ENCODE peak calls at places on chromosomes 12 and 14, in ten cellular contexts. One of them, this sample, is unnamed.

GRCh38 chr14:23055621-23056256 is 1.6 kb downstream of the CDH24 start:
- DNase-seq in astrocyte: no peak
- DNase-seq in CD8-positive, alpha-beta T cell: no peak
- DNase-seq in right lobe of liver: no peak
- DNase-seq in heart left ventricle: peak; percentile 60
- DNase-seq in thoracic aorta: no peak
- DNase-seq in PC-9: no peak
- DNase-seq in heart right ventricle: no peak
- DNase-seq in tibial nerve: no peak
- DNase-seq in colonic mucosa: no peak
- DNase-seq in this sample: no peak

GRCh38 chr12:50603817-50604639 is 99.2 kb downstream of the DIP2B start:
- DNase-seq in heart left ventricle: peak; percentile 33
- DNase-seq in PC-9: no peak
- DNase-seq in CD8-positive, alpha-beta T cell: no peak
- DNase-seq in thoracic aorta: no peak
- DNase-seq in heart right ventricle: no peak
- DNase-seq in tibial nerve: peak; percentile 28
- DNase-seq in right lobe of liver: no peak
- DNase-seq in astrocyte: peak; percentile 89
- DNase-seq in colonic mucosa: no peak
- DNase-seq in this sample: peak; percentile 34

GRCh38 chr14:37546621-37547447 is 48.2 kb downstream of the FOXA1 start:
- DNase-seq in colonic mucosa: peak; percentile 49
- DNase-seq in heart right ventricle: no peak
- DNase-seq in heart left ventricle: no peak
- DNase-seq in thoracic aorta: no peak
- DNase-seq in CD8-positive, alpha-beta T cell: no peak
- DNase-seq in tibial nerve: no peak
- DNase-seq in right lobe of liver: no peak
- DNase-seq in PC-9: peak; percentile 53
- DNase-seq in astrocyte: no peak
- DNase-seq in this sample: no peak

GRCh38 chr12:6319446-6319845 is 9.0 kb downstream of the PLEKHG6 start:
- DNase-seq in heart right ventricle: no peak
- DNase-seq in thoracic aorta: no peak
- DNase-seq in heart left ventricle: no peak
- DNase-seq in CD8-positive, alpha-beta T cell: no peak
- DNase-seq in astrocyte: no peak
- DNase-seq in colonic mucosa: no peak
- DNase-seq in PC-9: no peak
- DNase-seq in right lobe of liver: no peak
- DNase-seq in tibial nerve: no peak
- DNase-seq in this sample: no peak

GRCh38 chr14:26383286-26383685 is 214.5 kb downstream of the NOVA1 start:
- DNase-seq in thoracic aorta: no peak
- DNase-seq in heart right ventricle: no peak
- DNase-seq in astrocyte: no peak
- DNase-seq in colonic mucosa: no peak
- DNase-seq in CD8-positive, alpha-beta T cell: no peak
- DNase-seq in heart left ventricle: no peak
- DNase-seq in PC-9: no peak
- DNase-seq in tibial nerve: no peak
- DNase-seq in right lobe of liver: no peak
- DNase-seq in this sample: no peak

GRCh38 chr12:31845613-31846321 is 113.4 kb upstream of the RESF1 start:
- DNase-seq in thoracic aorta: no peak
- DNase-seq in colonic mucosa: no peak
- DNase-seq in CD8-positive, alpha-beta T cell: no peak
- DNase-seq in heart right ventricle: no peak
- DNase-seq in heart left ventricle: no peak
- DNase-seq in astrocyte: no peak
- DNase-seq in PC-9: no peak
- DNase-seq in right lobe of liver: no peak
- DNase-seq in tibial nerve: no peak
- DNase-seq in this sample: no peak

GRCh38 chr12:123085730-123086487 is 65.0 kb downstream of the PITPNM2 start:
- DNase-seq in colonic mucosa: no peak
- DNase-seq in CD8-positive, alpha-beta T cell: no peak
- DNase-seq in tibial nerve: no peak
- DNase-seq in thoracic aorta: peak; percentile 33
- DNase-seq in PC-9: peak; percentile 81
- DNase-seq in astrocyte: peak; percentile 23
- DNase-seq in heart right ventricle: peak; percentile 69
- DNase-seq in heart left ventricle: peak; percentile 79
- DNase-seq in right lobe of liver: peak; percentile 82
- DNase-seq in this sample: peak; percentile 84

GRCh38 chr14:99995700-99996356 is 69.4 kb upstream of the EVL start:
- DNase-seq in heart right ventricle: no peak
- DNase-seq in colonic mucosa: peak; percentile 79
- DNase-seq in CD8-positive, alpha-beta T cell: peak; percentile 52
- DNase-seq in heart left ventricle: peak; percentile 47
- DNase-seq in astrocyte: no peak
- DNase-seq in thoracic aorta: no peak
- DNase-seq in tibial nerve: peak; percentile 38
- DNase-seq in right lobe of liver: peak; percentile 41
- DNase-seq in PC-9: no peak
- DNase-seq in this sample: peak; percentile 36

DNA sequence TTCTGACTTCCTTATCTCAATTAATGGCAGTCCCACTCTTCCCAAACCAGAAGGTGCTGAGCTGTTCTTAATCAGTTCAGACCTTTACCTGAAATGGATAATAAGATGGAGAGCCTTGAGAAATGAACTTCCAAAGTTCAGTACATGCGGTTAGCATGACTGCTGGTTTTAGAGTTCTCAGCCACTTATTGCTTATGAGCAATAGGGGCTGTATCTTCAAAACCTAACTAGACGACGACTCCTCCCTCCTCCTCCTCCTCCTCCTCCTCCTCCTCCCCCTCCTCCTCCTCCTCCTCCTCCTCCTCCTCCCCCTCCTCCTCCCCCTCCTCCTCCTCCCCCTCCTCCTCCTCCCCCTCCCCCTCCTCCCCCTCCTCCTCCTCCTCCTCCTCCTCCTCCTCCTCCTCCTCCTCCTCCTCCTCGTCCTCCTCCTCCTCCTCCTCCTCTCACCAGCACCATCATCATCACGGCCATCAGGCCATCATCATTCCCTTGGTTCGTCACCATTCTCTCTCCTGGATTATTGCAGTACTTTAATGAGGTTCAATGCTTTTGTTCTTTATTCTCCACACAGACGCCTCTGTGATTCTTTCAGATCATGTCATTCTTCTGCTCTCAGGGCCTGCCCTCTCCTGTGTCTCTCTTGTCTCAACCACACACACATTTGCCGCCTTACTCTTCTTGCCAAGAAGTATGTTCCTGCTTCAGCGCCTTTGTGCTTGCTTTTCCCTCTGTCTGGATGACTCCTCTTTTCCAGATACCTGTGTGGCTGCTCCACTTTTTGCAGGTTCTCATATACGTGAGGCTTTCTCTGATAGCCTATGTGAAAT is 2.7 kb downstream of the PCNX1 start:
- DNase-seq in CD8-positive, alpha-beta T cell: no peak
- DNase-seq in tibial nerve: no peak
- DNase-seq in PC-9: no peak
- DNase-seq in heart left ventricle: no peak
- DNase-seq in colonic mucosa: no peak
- DNase-seq in right lobe of liver: no peak
- DNase-seq in heart right ventricle: no peak
- DNase-seq in thoracic aorta: no peak
- DNase-seq in astrocyte: peak; percentile 37
- DNase-seq in this sample: no peak
- H3K27ac ChIP-seq in CD8-positive, alpha-beta T cell: no peak overlapping the region
- H3K27ac ChIP-seq in tibial nerve: no peak overlapping the region
- H3K27ac ChIP-seq in PC-9: no peak overlapping the region
- H3K27ac ChIP-seq in heart left ventricle: no peak overlapping the region
- H3K27ac ChIP-seq in colonic mucosa: no peak overlapping the region
- H3K27ac ChIP-seq in right lobe of liver: no peak overlapping the region
- H3K27ac ChIP-seq in heart right ventricle: no peak overlapping the region
- H3K27ac ChIP-seq in thoracic aorta: no peak overlapping the region
- H3K27ac ChIP-seq in astrocyte: peak overlapping the region; percentile 81
- H3K27ac ChIP-seq in this sample: no peak overlapping the region

GRCh38 chr12:10632226-10632625 is 18.8 kb upstream of the MAGOHB start:
- DNase-seq in tibial nerve: no peak
- DNase-seq in colonic mucosa: no peak
- DNase-seq in CD8-positive, alpha-beta T cell: no peak
- DNase-seq in heart left ventricle: no peak
- DNase-seq in thoracic aorta: no peak
- DNase-seq in astrocyte: peak; percentile 33
- DNase-seq in heart right ventricle: no peak
- DNase-seq in PC-9: no peak
- DNase-seq in right lobe of liver: no peak
- DNase-seq in this sample: no peak

GRCh38 chr12:10633541-10633940 is 20.1 kb upstream of the MAGOHB start:
- DNase-seq in colonic mucosa: no peak
- DNase-seq in astrocyte: no peak
- DNase-seq in thoracic aorta: no peak
- DNase-seq in tibial nerve: no peak
- DNase-seq in heart right ventricle: no peak
- DNase-seq in heart left ventricle: no peak
- DNase-seq in right lobe of liver: no peak
- DNase-seq in CD8-positive, alpha-beta T cell: no peak
- DNase-seq in PC-9: no peak
- DNase-seq in this sample: no peak

GRCh38 chr12:10636124-10636523 is 22.7 kb upstream of the MAGOHB start:
- DNase-seq in heart left ventricle: no peak
- DNase-seq in heart right ventricle: no peak
- DNase-seq in CD8-positive, alpha-beta T cell: no peak
- DNase-seq in right lobe of liver: no peak
- DNase-seq in tibial nerve: no peak
- DNase-seq in colonic mucosa: peak; percentile 47
- DNase-seq in thoracic aorta: no peak
- DNase-seq in PC-9: no peak
- DNase-seq in astrocyte: no peak
- DNase-seq in this sample: no peak

GRCh38 chr12:10636611-10637010 is 23.2 kb upstream of the MAGOHB start:
- DNase-seq in thoracic aorta: no peak
- DNase-seq in astrocyte: no peak
- DNase-seq in tibial nerve: no peak
- DNase-seq in heart right ventricle: no peak
- DNase-seq in colonic mucosa: peak; percentile 57
- DNase-seq in CD8-positive, alpha-beta T cell: no peak
- DNase-seq in heart left ventricle: no peak
- DNase-seq in PC-9: peak; percentile 70
- DNase-seq in right lobe of liver: no peak
- DNase-seq in this sample: no peak

GRCh38 chr12:10634427-10634826 is 21.0 kb upstream of the MAGOHB start:
- DNase-seq in colonic mucosa: no peak
- DNase-seq in astrocyte: peak; percentile 67
- DNase-seq in thoracic aorta: no peak
- DNase-seq in heart left ventricle: no peak
- DNase-seq in CD8-positive, alpha-beta T cell: no peak
- DNase-seq in right lobe of liver: no peak
- DNase-seq in tibial nerve: no peak
- DNase-seq in heart right ventricle: no peak
- DNase-seq in PC-9: peak; percentile 89
- DNase-seq in this sample: no peak
- H3K4me3 ChIP-seq in colonic mucosa: no peak overlapping the region
- H3K4me3 ChIP-seq in astrocyte: peak overlapping the region; percentile 7
- H3K4me3 ChIP-seq in thoracic aorta: no peak overlapping the region
- H3K4me3 ChIP-seq in heart left ventricle: no peak overlapping the region
- H3K4me3 ChIP-seq in CD8-positive, alpha-beta T cell: no peak overlapping the region
- H3K4me3 ChIP-seq in right lobe of liver: no peak overlapping the region
- H3K4me3 ChIP-seq in tibial nerve: no peak overlapping the region
- H3K4me3 ChIP-seq in heart right ventricle: no peak overlapping the region
- H3K4me3 ChIP-seq in PC-9: no peak overlapping the region
- H3K4me3 ChIP-seq in this sample: no peak overlapping the region

GRCh38 chr14:104421892-104422291 is 157.7 kb upstream of the C14orf180 start:
- DNase-seq in colonic mucosa: no peak
- DNase-seq in right lobe of liver: no peak
- DNase-seq in PC-9: no peak
- DNase-seq in heart right ventricle: no peak
- DNase-seq in heart left ventricle: no peak
- DNase-seq in tibial nerve: no peak
- DNase-seq in thoracic aorta: no peak
- DNase-seq in CD8-positive, alpha-beta T cell: no peak
- DNase-seq in astrocyte: no peak
- DNase-seq in this sample: no peak

GRCh38 chr14:104423224-104423681 is 156.3 kb upstream of the C14orf180 start:
- DNase-seq in thoracic aorta: no peak
- DNase-seq in CD8-positive, alpha-beta T cell: no peak
- DNase-seq in astrocyte: no peak
- DNase-seq in PC-9: no peak
- DNase-seq in heart right ventricle: peak; percentile 12
- DNase-seq in right lobe of liver: no peak
- DNase-seq in heart left ventricle: no peak
- DNase-seq in colonic mucosa: no peak
- DNase-seq in tibial nerve: no peak
- DNase-seq in this sample: no peak

GRCh38 chr14:104423715-104424405 is 155.7 kb upstream of the C14orf180 start:
- DNase-seq in astrocyte: no peak
- DNase-seq in heart right ventricle: peak; percentile 15
- DNase-seq in PC-9: no peak
- DNase-seq in heart left ventricle: no peak
- DNase-seq in tibial nerve: no peak
- DNase-seq in right lobe of liver: no peak
- DNase-seq in colonic mucosa: no peak
- DNase-seq in thoracic aorta: no peak
- DNase-seq in CD8-positive, alpha-beta T cell: no peak
- DNase-seq in this sample: no peak

GRCh38 chr14:104421401-104421821 is 158.2 kb upstream of the C14orf180 start:
- DNase-seq in right lobe of liver: no peak
- DNase-seq in PC-9: no peak
- DNase-seq in colonic mucosa: no peak
- DNase-seq in CD8-positive, alpha-beta T cell: no peak
- DNase-seq in heart right ventricle: no peak
- DNase-seq in thoracic aorta: no peak
- DNase-seq in tibial nerve: no peak
- DNase-seq in astrocyte: no peak
- DNase-seq in heart left ventricle: no peak
- DNase-seq in this sample: no peak

DNA sequence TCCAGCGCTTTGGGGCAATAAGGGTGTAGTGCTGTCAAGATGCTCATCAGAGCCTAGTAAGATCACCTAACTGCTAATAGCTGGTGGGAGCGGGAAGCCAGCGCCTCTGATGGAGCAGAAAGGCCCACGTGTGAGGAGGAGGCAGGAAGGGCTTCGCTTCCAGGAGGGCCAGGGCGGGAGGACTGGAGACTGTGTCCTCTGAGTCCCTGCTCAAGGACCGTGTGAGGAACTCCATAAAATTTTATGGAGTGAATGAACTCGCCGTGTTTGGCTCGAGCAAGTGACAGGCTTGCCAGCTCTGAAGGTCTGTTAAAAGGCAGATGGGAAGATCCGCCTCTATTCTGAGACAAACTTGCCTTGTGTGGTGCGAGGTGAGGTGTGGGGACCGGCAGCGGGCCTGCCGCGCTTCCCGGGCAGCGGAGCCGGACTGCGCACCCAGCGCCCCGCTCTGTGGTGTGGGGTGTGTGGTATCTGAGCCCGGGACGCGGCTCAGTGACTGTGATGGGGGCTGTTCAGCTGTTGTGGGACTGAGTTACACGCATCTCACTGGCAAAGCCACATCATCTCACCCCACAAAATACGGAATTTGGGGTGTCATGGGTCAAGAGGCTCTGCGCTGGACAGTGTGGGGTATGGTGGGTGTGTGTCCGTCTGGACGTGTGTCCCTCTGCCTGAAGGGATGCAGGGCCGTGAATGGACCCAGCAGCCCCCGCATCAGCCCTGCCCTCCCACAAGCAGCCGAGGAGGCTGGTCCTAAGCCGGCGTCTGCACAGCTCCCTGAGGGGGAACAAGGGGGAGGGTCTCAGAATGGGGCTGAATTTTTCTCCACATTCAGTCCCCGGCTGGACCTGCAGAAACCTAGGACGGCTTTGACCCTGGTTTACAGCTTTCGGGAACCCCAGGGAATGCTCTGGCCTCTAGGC is 157.0 kb upstream of the C14orf180 start:
- DNase-seq in heart left ventricle: no peak
- DNase-seq in heart right ventricle: no peak
- DNase-seq in tibial nerve: no peak
- DNase-seq in PC-9: no peak
- DNase-seq in right lobe of liver: no peak
- DNase-seq in CD8-positive, alpha-beta T cell: no peak
- DNase-seq in thoracic aorta: no peak
- DNase-seq in astrocyte: no peak
- DNase-seq in colonic mucosa: no peak
- DNase-seq in this sample: no peak
- TF ChIP-seq CTCF in heart left ventricle: no peak
- TF ChIP-seq CTCF in heart right ventricle: no peak
- TF ChIP-seq CTCF in tibial nerve: no peak
- TF ChIP-seq CTCF in PC-9: no peak
- TF ChIP-seq CTCF in right lobe of liver: no peak
- TF ChIP-seq CTCF in CD8-positive, alpha-beta T cell: no peak
- TF ChIP-seq CTCF in thoracic aorta: no peak
- TF ChIP-seq CTCF in astrocyte: no peak
- TF ChIP-seq CTCF in colonic mucosa: no peak
- TF ChIP-seq CTCF in this sample: no peak

GRCh38 chr14:52348279-52348678 is 34.2 kb downstream of the PTGER2 start:
- DNase-seq in thoracic aorta: no peak
- DNase-seq in CD8-positive, alpha-beta T cell: no peak
- DNase-seq in heart left ventricle: no peak
- DNase-seq in PC-9: no peak
- DNase-seq in heart right ventricle: no peak
- DNase-seq in tibial nerve: no peak
- DNase-seq in right lobe of liver: no peak
- DNase-seq in astrocyte: no peak
- DNase-seq in colonic mucosa: no peak
- DNase-seq in this sample: no peak
- H3K27ac ChIP-seq in thoracic aorta: no peak overlapping the region
- H3K27ac ChIP-seq in CD8-positive, alpha-beta T cell: no peak overlapping the region
- H3K27ac ChIP-seq in heart left ventricle: no peak overlapping the region
- H3K27ac ChIP-seq in PC-9: no peak overlapping the region
- H3K27ac ChIP-seq in heart right ventricle: no peak overlapping the region
- H3K27ac ChIP-seq in tibial nerve: no peak overlapping the region
- H3K27ac ChIP-seq in right lobe of liver: no peak overlapping the region
- H3K27ac ChIP-seq in astrocyte: peak overlapping the region; percentile 52
- H3K27ac ChIP-seq in colonic mucosa: peak overlapping the region; percentile 0
- H3K27ac ChIP-seq in this sample: no peak overlapping the region

This sample was measured in psoas muscle.